ENCODE peak calls at places on chromosomes 6 and 20, in ten cellular contexts. One of them, this sample, is unnamed.

GRCh38 chr6:133337312-133337711 is 96.2 kb downstream of the EYA4 start:
- DNase-seq in hepatic stellate cell: no peak
- DNase-seq in GM12865: no peak
- DNase-seq in stimulated activated CD4-positive, alpha-beta T cell treated with anti-CD3 and anti-CD28 coated beads, Interleukin-2, amount 100 ng/mL, for 48 hours: no peak
- DNase-seq in KBM-7: no peak
- DNase-seq in psoas muscle: no peak
- DNase-seq in choroid plexus epithelial cell: peak
- DNase-seq in activated B cell treated with CpG ODN at 0.5 μM for 24 hours: no peak
- DNase-seq in NCI-H1694: no peak
- DNase-seq in MV-4-11: no peak
- DNase-seq in this sample: no peak

GRCh38 chr6:31713991-31714684 is 1.0 kb upstream of the LY6G6D start:
- DNase-seq in activated B cell treated with CpG ODN at 0.5 μM for 24 hours: no peak
- DNase-seq in choroid plexus epithelial cell: no peak
- DNase-seq in GM12865: no peak
- DNase-seq in MV-4-11: no peak
- DNase-seq in KBM-7: no peak
- DNase-seq in NCI-H1694: no peak
- DNase-seq in stimulated activated CD4-positive, alpha-beta T cell treated with anti-CD3 and anti-CD28 coated beads, Interleukin-2, amount 100 ng/mL, for 48 hours: no peak
- DNase-seq in hepatic stellate cell: no peak
- DNase-seq in psoas muscle: no peak
- DNase-seq in this sample: no peak

GRCh38 chr6:136599324-136600011 is 49.2 kb upstream of the MAP7 start:
- DNase-seq in GM12865: no peak
- DNase-seq in activated B cell treated with CpG ODN at 0.5 μM for 24 hours: no peak
- DNase-seq in stimulated activated CD4-positive, alpha-beta T cell treated with anti-CD3 and anti-CD28 coated beads, Interleukin-2, amount 100 ng/mL, for 48 hours: no peak
- DNase-seq in KBM-7: no peak
- DNase-seq in MV-4-11: no peak
- DNase-seq in hepatic stellate cell: no peak
- DNase-seq in NCI-H1694: no peak
- DNase-seq in choroid plexus epithelial cell: no peak
- DNase-seq in psoas muscle: peak
- DNase-seq in this sample: no peak

GRCh38 chr20:56504373-56505005 is 20.1 kb upstream of the FAM209A start:
- DNase-seq in MV-4-11: no peak
- DNase-seq in activated B cell treated with CpG ODN at 0.5 μM for 24 hours: no peak
- DNase-seq in choroid plexus epithelial cell: peak
- DNase-seq in NCI-H1694: no peak
- DNase-seq in psoas muscle: no peak
- DNase-seq in hepatic stellate cell: peak
- DNase-seq in GM12865: no peak
- DNase-seq in stimulated activated CD4-positive, alpha-beta T cell treated with anti-CD3 and anti-CD28 coated beads, Interleukin-2, amount 100 ng/mL, for 48 hours: peak
- DNase-seq in KBM-7: peak
- DNase-seq in this sample: peak

GRCh38 chr20:44720994-44721784 is 6.0 kb downstream of the CCN5 start:
- DNase-seq in activated B cell treated with CpG ODN at 0.5 μM for 24 hours: no peak
- DNase-seq in GM12865: no peak
- DNase-seq in psoas muscle: no peak
- DNase-seq in MV-4-11: peak
- DNase-seq in stimulated activated CD4-positive, alpha-beta T cell treated with anti-CD3 and anti-CD28 coated beads, Interleukin-2, amount 100 ng/mL, for 48 hours: no peak
- DNase-seq in choroid plexus epithelial cell: peak
- DNase-seq in NCI-H1694: no peak
- DNase-seq in KBM-7: no peak
- DNase-seq in hepatic stellate cell: peak
- DNase-seq in this sample: no peak

GRCh38 chr6:162108041-162108440 is 619.5 kb downstream of the PRKN start:
- DNase-seq in hepatic stellate cell: no peak
- DNase-seq in KBM-7: no peak
- DNase-seq in NCI-H1694: no peak
- DNase-seq in psoas muscle: no peak
- DNase-seq in choroid plexus epithelial cell: no peak
- DNase-seq in stimulated activated CD4-positive, alpha-beta T cell treated with anti-CD3 and anti-CD28 coated beads, Interleukin-2, amount 100 ng/mL, for 48 hours: no peak
- DNase-seq in MV-4-11: no peak
- DNase-seq in activated B cell treated with CpG ODN at 0.5 μM for 24 hours: no peak
- DNase-seq in GM12865: no peak
- DNase-seq in this sample: no peak

GRCh38 chr6:3372184-3372846 is 84.5 kb downstream of the SLC22A23 start:
- DNase-seq in NCI-H1694: no peak
- DNase-seq in MV-4-11: no peak
- DNase-seq in psoas muscle: no peak
- DNase-seq in KBM-7: no peak
- DNase-seq in choroid plexus epithelial cell: no peak
- DNase-seq in stimulated activated CD4-positive, alpha-beta T cell treated with anti-CD3 and anti-CD28 coated beads, Interleukin-2, amount 100 ng/mL, for 48 hours: no peak
- DNase-seq in activated B cell treated with CpG ODN at 0.5 μM for 24 hours: no peak
- DNase-seq in hepatic stellate cell: no peak
- DNase-seq in GM12865: no peak
- DNase-seq in this sample: no peak

GRCh38 chr6:43250992-43251373 is 7.7 kb downstream of the TTBK1 start:
- DNase-seq in MV-4-11: no peak
- DNase-seq in hepatic stellate cell: no peak
- DNase-seq in KBM-7: no peak
- DNase-seq in choroid plexus epithelial cell: no peak
- DNase-seq in psoas muscle: no peak
- DNase-seq in NCI-H1694: peak
- DNase-seq in stimulated activated CD4-positive, alpha-beta T cell treated with anti-CD3 and anti-CD28 coated beads, Interleukin-2, amount 100 ng/mL, for 48 hours: no peak
- DNase-seq in GM12865: no peak
- DNase-seq in activated B cell treated with CpG ODN at 0.5 μM for 24 hours: no peak
- DNase-seq in this sample: no peak

GRCh38 chr6:130118236-130118635 is 99.9 kb downstream of the L3MBTL3 start:
- DNase-seq in stimulated activated CD4-positive, alpha-beta T cell treated with anti-CD3 and anti-CD28 coated beads, Interleukin-2, amount 100 ng/mL, for 48 hours: no peak
- DNase-seq in GM12865: no peak
- DNase-seq in activated B cell treated with CpG ODN at 0.5 μM for 24 hours: no peak
- DNase-seq in choroid plexus epithelial cell: no peak
- DNase-seq in hepatic stellate cell: no peak
- DNase-seq in psoas muscle: no peak
- DNase-seq in KBM-7: no peak
- DNase-seq in MV-4-11: no peak
- DNase-seq in NCI-H1694: no peak
- DNase-seq in this sample: no peak

GRCh38 chr6:106513813-106514212 is 115.5 kb downstream of the RTN4IP1 start:
- DNase-seq in activated B cell treated with CpG ODN at 0.5 μM for 24 hours: no peak
- DNase-seq in GM12865: peak
- DNase-seq in NCI-H1694: peak
- DNase-seq in psoas muscle: no peak
- DNase-seq in stimulated activated CD4-positive, alpha-beta T cell treated with anti-CD3 and anti-CD28 coated beads, Interleukin-2, amount 100 ng/mL, for 48 hours: no peak
- DNase-seq in hepatic stellate cell: no peak
- DNase-seq in MV-4-11: no peak
- DNase-seq in KBM-7: no peak
- DNase-seq in choroid plexus epithelial cell: no peak
- DNase-seq in this sample: no peak

GRCh38 chr6:122610690-122611455 is 668 bp downstream of the PKIB start:
- DNase-seq in activated B cell treated with CpG ODN at 0.5 μM for 24 hours: no peak
- DNase-seq in NCI-H1694: no peak
- DNase-seq in KBM-7: peak
- DNase-seq in choroid plexus epithelial cell: peak
- DNase-seq in GM12865: peak
- DNase-seq in psoas muscle: peak
- DNase-seq in stimulated activated CD4-positive, alpha-beta T cell treated with anti-CD3 and anti-CD28 coated beads, Interleukin-2, amount 100 ng/mL, for 48 hours: peak
- DNase-seq in MV-4-11: peak
- DNase-seq in hepatic stellate cell: no peak
- DNase-seq in this sample: no peak

GRCh38 chr20:53873249-53873642 is 197.1 kb downstream of the BCAS1 start:
- DNase-seq in psoas muscle: no peak
- DNase-seq in hepatic stellate cell: no peak
- DNase-seq in choroid plexus epithelial cell: no peak
- DNase-seq in NCI-H1694: no peak
- DNase-seq in GM12865: no peak
- DNase-seq in stimulated activated CD4-positive, alpha-beta T cell treated with anti-CD3 and anti-CD28 coated beads, Interleukin-2, amount 100 ng/mL, for 48 hours: no peak
- DNase-seq in MV-4-11: no peak
- DNase-seq in activated B cell treated with CpG ODN at 0.5 μM for 24 hours: no peak
- DNase-seq in KBM-7: no peak
- DNase-seq in this sample: no peak

GRCh38 chr6:147667082-147667481 is 158.6 kb downstream of the SAMD5 start:
- DNase-seq in activated B cell treated with CpG ODN at 0.5 μM for 24 hours: no peak
- DNase-seq in MV-4-11: no peak
- DNase-seq in GM12865: no peak
- DNase-seq in stimulated activated CD4-positive, alpha-beta T cell treated with anti-CD3 and anti-CD28 coated beads, Interleukin-2, amount 100 ng/mL, for 48 hours: no peak
- DNase-seq in NCI-H1694: no peak
- DNase-seq in KBM-7: no peak
- DNase-seq in psoas muscle: no peak
- DNase-seq in choroid plexus epithelial cell: no peak
- DNase-seq in hepatic stellate cell: no peak
- DNase-seq in this sample: no peak

GRCh38 chr6:73452107-73452461 is at the start of gene CGAS:
- DNase-seq in GM12865: peak
- DNase-seq in MV-4-11: peak
- DNase-seq in activated B cell treated with CpG ODN at 0.5 μM for 24 hours: peak
- DNase-seq in NCI-H1694: no peak
- DNase-seq in KBM-7: peak
- DNase-seq in choroid plexus epithelial cell: peak
- DNase-seq in hepatic stellate cell: peak
- DNase-seq in stimulated activated CD4-positive, alpha-beta T cell treated with anti-CD3 and anti-CD28 coated beads, Interleukin-2, amount 100 ng/mL, for 48 hours: peak
- DNase-seq in psoas muscle: peak
- DNase-seq in this sample: peak

GRCh38 chr20:13034115-13034514 is 25.3 kb downstream of the SPTLC3 start:
- DNase-seq in KBM-7: no peak
- DNase-seq in activated B cell treated with CpG ODN at 0.5 μM for 24 hours: no peak
- DNase-seq in psoas muscle: no peak
- DNase-seq in MV-4-11: no peak
- DNase-seq in stimulated activated CD4-positive, alpha-beta T cell treated with anti-CD3 and anti-CD28 coated beads, Interleukin-2, amount 100 ng/mL, for 48 hours: no peak
- DNase-seq in GM12865: no peak
- DNase-seq in hepatic stellate cell: no peak
- DNase-seq in choroid plexus epithelial cell: no peak
- DNase-seq in NCI-H1694: no peak
- DNase-seq in this sample: no peak

GRCh38 chr20:1392443-1392692 is 486 bp downstream of the FKBP1A start:
- DNase-seq in activated B cell treated with CpG ODN at 0.5 μM for 24 hours: no peak
- DNase-seq in psoas muscle: no peak
- DNase-seq in stimulated activated CD4-positive, alpha-beta T cell treated with anti-CD3 and anti-CD28 coated beads, Interleukin-2, amount 100 ng/mL, for 48 hours: no peak
- DNase-seq in GM12865: no peak
- DNase-seq in choroid plexus epithelial cell: no peak
- DNase-seq in MV-4-11: no peak
- DNase-seq in NCI-H1694: no peak
- DNase-seq in KBM-7: no peak
- DNase-seq in hepatic stellate cell: no peak
- DNase-seq in this sample: no peak

GRCh38 chr20:57025666-57026065 is 240.8 kb downstream of the BMP7 start:
- DNase-seq in MV-4-11: no peak
- DNase-seq in hepatic stellate cell: no peak
- DNase-seq in psoas muscle: no peak
- DNase-seq in GM12865: no peak
- DNase-seq in activated B cell treated with CpG ODN at 0.5 μM for 24 hours: no peak
- DNase-seq in choroid plexus epithelial cell: no peak
- DNase-seq in stimulated activated CD4-positive, alpha-beta T cell treated with anti-CD3 and anti-CD28 coated beads, Interleukin-2, amount 100 ng/mL, for 48 hours: no peak
- DNase-seq in KBM-7: no peak
- DNase-seq in NCI-H1694: no peak
- DNase-seq in this sample: no peak

GRCh38 chr6:31918069-31918725 is 9.3 kb upstream of the C2 start:
- DNase-seq in activated B cell treated with CpG ODN at 0.5 μM for 24 hours: no peak
- DNase-seq in NCI-H1694: no peak
- DNase-seq in choroid plexus epithelial cell: no peak
- DNase-seq in stimulated activated CD4-positive, alpha-beta T cell treated with anti-CD3 and anti-CD28 coated beads, Interleukin-2, amount 100 ng/mL, for 48 hours: no peak
- DNase-seq in psoas muscle: no peak
- DNase-seq in KBM-7: no peak
- DNase-seq in MV-4-11: peak
- DNase-seq in hepatic stellate cell: no peak
- DNase-seq in GM12865: no peak
- DNase-seq in this sample: no peak

GRCh38 chr6:48068326-48069191 is 42.4 kb downstream of the PTCHD4 start:
- DNase-seq in MV-4-11: no peak
- DNase-seq in activated B cell treated with CpG ODN at 0.5 μM for 24 hours: no peak
- DNase-seq in NCI-H1694: no peak
- DNase-seq in GM12865: no peak
- DNase-seq in KBM-7: no peak
- DNase-seq in hepatic stellate cell: no peak
- DNase-seq in choroid plexus epithelial cell: no peak
- DNase-seq in stimulated activated CD4-positive, alpha-beta T cell treated with anti-CD3 and anti-CD28 coated beads, Interleukin-2, amount 100 ng/mL, for 48 hours: no peak
- DNase-seq in psoas muscle: peak
- DNase-seq in this sample: no peak

GRCh38 chr6:116371384-116372209 is 850 bp downstream of the DSE start:
- DNase-seq in choroid plexus epithelial cell: peak
- DNase-seq in KBM-7: peak
- DNase-seq in NCI-H1694: no peak
- DNase-seq in stimulated activated CD4-positive, alpha-beta T cell treated with anti-CD3 and anti-CD28 coated beads, Interleukin-2, amount 100 ng/mL, for 48 hours: no peak
- DNase-seq in GM12865: peak
- DNase-seq in MV-4-11: no peak
- DNase-seq in hepatic stellate cell: peak
- DNase-seq in psoas muscle: peak
- DNase-seq in activated B cell treated with CpG ODN at 0.5 μM for 24 hours: no peak
- DNase-seq in this sample: no peak

GRCh38 chr6:162177733-162178132 is 549.8 kb downstream of the PRKN start:
- DNase-seq in choroid plexus epithelial cell: peak
- DNase-seq in GM12865: no peak
- DNase-seq in hepatic stellate cell: no peak
- DNase-seq in KBM-7: no peak
- DNase-seq in activated B cell treated with CpG ODN at 0.5 μM for 24 hours: no peak
- DNase-seq in NCI-H1694: no peak
- DNase-seq in stimulated activated CD4-positive, alpha-beta T cell treated with anti-CD3 and anti-CD28 coated beads, Interleukin-2, amount 100 ng/mL, for 48 hours: no peak
- DNase-seq in psoas muscle: no peak
- DNase-seq in MV-4-11: no peak
- DNase-seq in this sample: no peak

GRCh38 chr6:99178168-99178567 is 171.3 kb downstream of the FAXC start:
- DNase-seq in MV-4-11: no peak
- DNase-seq in choroid plexus epithelial cell: no peak
- DNase-seq in activated B cell treated with CpG ODN at 0.5 μM for 24 hours: no peak
- DNase-seq in stimulated activated CD4-positive, alpha-beta T cell treated with anti-CD3 and anti-CD28 coated beads, Interleukin-2, amount 100 ng/mL, for 48 hours: no peak
- DNase-seq in psoas muscle: no peak
- DNase-seq in hepatic stellate cell: no peak
- DNase-seq in NCI-H1694: no peak
- DNase-seq in GM12865: no peak
- DNase-seq in KBM-7: no peak
- DNase-seq in this sample: no peak

GRCh38 chr6:10140121-10140520 is 274.8 kb downstream of the TFAP2A start:
- DNase-seq in MV-4-11: no peak
- DNase-seq in stimulated activated CD4-positive, alpha-beta T cell treated with anti-CD3 and anti-CD28 coated beads, Interleukin-2, amount 100 ng/mL, for 48 hours: no peak
- DNase-seq in NCI-H1694: no peak
- DNase-seq in hepatic stellate cell: no peak
- DNase-seq in activated B cell treated with CpG ODN at 0.5 μM for 24 hours: no peak
- DNase-seq in KBM-7: no peak
- DNase-seq in GM12865: no peak
- DNase-seq in choroid plexus epithelial cell: no peak
- DNase-seq in psoas muscle: no peak
- DNase-seq in this sample: no peak

GRCh38 chr20:558117-558516 is 14.5 kb upstream of the CSNK2A1 start:
- DNase-seq in activated B cell treated with CpG ODN at 0.5 μM for 24 hours: no peak
- DNase-seq in KBM-7: no peak
- DNase-seq in choroid plexus epithelial cell: no peak
- DNase-seq in stimulated activated CD4-positive, alpha-beta T cell treated with anti-CD3 and anti-CD28 coated beads, Interleukin-2, amount 100 ng/mL, for 48 hours: no peak
- DNase-seq in hepatic stellate cell: no peak
- DNase-seq in GM12865: no peak
- DNase-seq in psoas muscle: no peak
- DNase-seq in NCI-H1694: no peak
- DNase-seq in MV-4-11: no peak
- DNase-seq in this sample: no peak

GRCh38 chr6:147808631-147809030 is 300.1 kb downstream of the SAMD5 start:
- DNase-seq in GM12865: no peak
- DNase-seq in NCI-H1694: no peak
- DNase-seq in KBM-7: no peak
- DNase-seq in stimulated activated CD4-positive, alpha-beta T cell treated with anti-CD3 and anti-CD28 coated beads, Interleukin-2, amount 100 ng/mL, for 48 hours: no peak
- DNase-seq in activated B cell treated with CpG ODN at 0.5 μM for 24 hours: no peak
- DNase-seq in choroid plexus epithelial cell: peak
- DNase-seq in hepatic stellate cell: no peak
- DNase-seq in psoas muscle: no peak
- DNase-seq in MV-4-11: no peak
- DNase-seq in this sample: no peak

GRCh38 chr20:33727806-33728205 is 4.0 kb upstream of the ZNF341 start:
- DNase-seq in psoas muscle: no peak
- DNase-seq in NCI-H1694: no peak
- DNase-seq in MV-4-11: no peak
- DNase-seq in activated B cell treated with CpG ODN at 0.5 μM for 24 hours: no peak
- DNase-seq in choroid plexus epithelial cell: no peak
- DNase-seq in KBM-7: no peak
- DNase-seq in hepatic stellate cell: no peak
- DNase-seq in stimulated activated CD4-positive, alpha-beta T cell treated with anti-CD3 and anti-CD28 coated beads, Interleukin-2, amount 100 ng/mL, for 48 hours: no peak
- DNase-seq in GM12865: no peak
- DNase-seq in this sample: no peak

GRCh38 chr6:42766163-42766670 is 15.6 kb upstream of the BICRAL start:
- DNase-seq in hepatic stellate cell: peak
- DNase-seq in NCI-H1694: no peak
- DNase-seq in GM12865: no peak
- DNase-seq in MV-4-11: no peak
- DNase-seq in psoas muscle: peak
- DNase-seq in choroid plexus epithelial cell: peak
- DNase-seq in stimulated activated CD4-positive, alpha-beta T cell treated with anti-CD3 and anti-CD28 coated beads, Interleukin-2, amount 100 ng/mL, for 48 hours: no peak
- DNase-seq in activated B cell treated with CpG ODN at 0.5 μM for 24 hours: no peak
- DNase-seq in KBM-7: no peak
- DNase-seq in this sample: no peak

GRCh38 chr6:13248053-13248452 is 80.3 kb downstream of the TBC1D7 start:
- DNase-seq in MV-4-11: no peak
- DNase-seq in psoas muscle: no peak
- DNase-seq in hepatic stellate cell: no peak
- DNase-seq in stimulated activated CD4-positive, alpha-beta T cell treated with anti-CD3 and anti-CD28 coated beads, Interleukin-2, amount 100 ng/mL, for 48 hours: no peak
- DNase-seq in activated B cell treated with CpG ODN at 0.5 μM for 24 hours: no peak
- DNase-seq in choroid plexus epithelial cell: peak
- DNase-seq in KBM-7: no peak
- DNase-seq in GM12865: no peak
- DNase-seq in NCI-H1694: peak
- DNase-seq in this sample: no peak